ENCODE peak calls at places on chromosomes 1 and 21, in nine cellular contexts. O is IMR-90, T is heart left ventricle, R is psoas muscle, V is uterus, C is lower lobe of right lung, F is A549, N is tibial nerve, L is thyroid gland. S is an unnamed sample. For H3K4me1, the result is how much of the 10 kb centered on the place peaks cover.

GRCh38 chr1:109617291-109617801 is 2.1 kb downstream of the GNAT2 start:
- DNase-seq in F (peak), O (peak), V (no peak), T (no peak), R (no peak), L (no peak), C (no peak), N (no peak), S (no peak)

GRCh38 chr1:172321429-172321828 is 99.1 kb upstream of the C1orf105 start:
- DNase-seq in O (peak), V (no peak), R (no peak), F (peak), C (no peak), N (no peak), L (no peak), T (peak), S (no peak)

GRCh38 chr1:112793631-112794565 is 78.8 kb upstream of the PPM1J start:
- DNase-seq in V (no peak), C (no peak), R (no peak), L (peak), N (no peak), T (no peak), O (no peak), F (no peak), S (no peak)

GRCh38 chr1:86394416-86394815 is 1.7 kb downstream of the ODF2L start:
- DNase-seq in F (no peak), C (no peak), R (no peak), V (no peak), N (no peak), T (no peak), L (no peak), O (peak), S (no peak)

GRCh38 chr1:178821134-178821866 is 49.6 kb downstream of the ANGPTL1 start:
- DNase-seq in V (no peak), N (no peak), C (no peak), F (no peak), O (no peak), L (no peak), T (no peak), R (no peak), S (no peak)

GRCh38 chr1:51661081-51661518 is 44.2 kb downstream of the OSBPL9 start:
- DNase-seq in N (no peak), T (no peak), V (no peak), O (peak), L (no peak), R (no peak), C (no peak), F (peak), S (no peak)

GRCh38 chr21:27300770-27301169 is 333.9 kb upstream of the ADAMTS5 start:
- DNase-seq in R (no peak), N (no peak), T (no peak), O (peak), L (no peak), F (no peak), V (no peak), C (no peak), S (no peak)

GRCh38 chr1:100038401-100039306 is 68.9 kb downstream of the SLC35A3 start:
- DNase-seq in T (peak), F (peak), C (peak), R (peak), V (peak), L (peak), O (peak), N (peak), S (peak)

GRCh38 chr21:14523234-14523633 is 22.9 kb downstream of the SAMSN1 start:
- DNase-seq in V (no peak), C (no peak), R (peak), N (no peak), T (peak), L (no peak), F (no peak), O (no peak), S (no peak)

GRCh38 chr1:3268281-3268680 is 186.2 kb upstream of the ARHGEF16 start:
- DNase-seq in R (no peak), C (no peak), N (no peak), L (no peak), F (no peak), V (no peak), T (no peak), O (no peak), S (no peak)

GRCh38 chr1:181647314-181648035 is 164.2 kb downstream of the CACNA1E start:
- DNase-seq in L (peak), T (no peak), C (no peak), N (no peak), V (no peak), F (no peak), R (no peak), O (no peak), S (no peak)

GRCh38 chr1:217017172-217017571 is 293.9 kb upstream of the ESRRG start:
- DNase-seq in F (no peak), N (no peak), R (no peak), V (no peak), O (no peak), C (no peak), L (no peak), T (no peak), S (no peak)

GRCh38 chr1:6488602-6489382 is 2.7 kb downstream of the PLEKHG5 start:
- DNase-seq in C (no peak), V (no peak), N (no peak), F (no peak), O (no peak), L (no peak), R (no peak), T (no peak), S (no peak)

GRCh38 chr1:9362488-9362887 is 69.8 kb downstream of the SPSB1 start:
- DNase-seq in F (no peak), O (no peak), C (no peak), L (peak), N (no peak), V (no peak), T (no peak), R (no peak), S (no peak)

GRCh38 chr1:193479187-193479586 is 292.8 kb upstream of the B3GALT2 start:
- DNase-seq in R (no peak), L (peak), V (no peak), N (no peak), T (no peak), C (no peak), O (no peak), F (no peak), S (peak)

GRCh38 chr1:167617100-167617949 is 12.7 kb upstream of the RCSD1 start:
- DNase-seq in N (peak), R (peak), F (peak), V (peak), O (peak), T (peak), L (peak), C (peak), S (no peak)

GRCh38 chr21:29196664-29197052 is 66.2 kb downstream of the MAP3K7CL start:
- DNase-seq in N (no peak), V (no peak), L (no peak), F (no peak), O (peak), T (no peak), R (no peak), C (no peak), S (no peak)

GRCh38 chr1:68291763-68292384 is 59.6 kb upstream of the WLS start:
- DNase-seq in C (no peak), L (no peak), T (no peak), N (no peak), V (no peak), R (no peak), O (peak), F (no peak), S (no peak)

GRCh38 chr1:230849451-230850194 is 18.7 kb downstream of the C1orf198 start:
- DNase-seq in T (peak), C (no peak), N (peak), F (peak), O (peak), R (peak), V (peak), L (peak), S (peak)

GRCh38 chr1:209785592-209785991 is 1.2 kb upstream of the C1orf74 start:
- DNase-seq in R (no peak), O (no peak), N (no peak), L (no peak), C (no peak), F (no peak), V (no peak), T (no peak), S (no peak)
- H3K27ac ChIP-seq in R (no peak), O (no peak), N (no peak), L (peak), C (no peak), F (no peak), V (no peak), T (no peak), S (peak)

GRCh38 chr21:44021064-44021463 is 9.0 kb downstream of the TRAPPC10 start:
- DNase-seq in T (no peak), L (no peak), N (no peak), V (no peak), C (no peak), O (no peak), F (no peak), R (no peak), S (no peak)

GRCh38 chr21:44018127-44018526 is 6.0 kb downstream of the TRAPPC10 start:
- DNase-seq in R (no peak), T (no peak), F (no peak), C (no peak), O (no peak), V (no peak), L (no peak), N (no peak), S (no peak)

GRCh38 chr21:44019568-44019958 is 7.5 kb downstream of the TRAPPC10 start:
- DNase-seq in N (no peak), F (no peak), T (no peak), V (no peak), R (no peak), C (no peak), L (no peak), O (no peak), S (no peak)

GRCh38 chr21:44018813-44019567 is 6.9 kb downstream of the TRAPPC10 start:
- DNase-seq in R (no peak), L (no peak), C (no peak), O (no peak), T (no peak), N (no peak), F (no peak), V (no peak), S (no peak)

DNA sequence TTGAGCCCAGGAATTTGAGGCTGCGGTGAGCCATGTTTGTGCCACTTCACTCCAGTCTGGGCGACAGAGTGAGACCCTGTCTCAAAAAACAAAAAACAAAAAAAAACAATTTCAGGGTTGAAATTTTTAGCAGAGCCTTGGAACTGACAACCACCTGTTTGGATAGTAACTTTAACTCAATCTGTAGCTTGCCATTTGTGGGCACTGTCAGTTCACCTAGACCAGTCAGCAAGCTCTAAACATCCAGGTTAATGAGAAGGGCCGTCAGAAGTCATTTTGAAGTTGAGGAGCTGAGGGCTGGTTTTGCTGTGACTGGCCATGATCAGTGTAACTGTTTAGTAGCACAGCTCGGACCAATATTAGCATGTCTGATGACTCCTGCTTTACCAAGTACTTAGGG is 8.4 kb downstream of the TRAPPC10 start:
- DNase-seq in C (no peak), O (no peak), N (no peak), V (no peak), R (no peak), F (no peak), L (peak), T (no peak), S (no peak)
- H3K4me1 ChIP-seq in C (half or more), O (under half), N (under half), V (under half), R (half or more), F (under half), L (under half), T (under half), S (under half)

DNA sequence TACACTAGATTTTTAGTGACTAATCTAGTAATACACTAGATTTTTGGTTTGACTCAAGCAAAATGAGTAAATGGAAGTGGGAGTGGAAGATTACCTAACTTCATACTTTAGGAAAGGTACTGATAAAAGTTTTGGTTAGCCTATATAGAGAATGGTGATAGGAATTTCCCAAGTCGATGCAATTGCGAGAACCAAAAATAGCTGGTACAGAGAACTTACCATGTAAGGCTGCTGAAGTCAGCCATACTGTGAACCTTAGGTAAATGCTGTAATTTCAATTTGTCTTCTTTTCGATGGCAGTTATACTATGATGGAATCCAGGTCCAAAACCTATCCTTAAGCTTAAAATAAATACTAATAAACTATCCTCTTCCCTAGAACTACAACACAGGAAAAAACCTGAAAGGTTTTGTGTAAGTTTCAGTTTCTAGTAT is 4.6 kb downstream of the PNRC2 start:
- DNase-seq in R (no peak), C (no peak), V (no peak), L (no peak), O (no peak), T (no peak), N (no peak), F (no peak), S (no peak)
- H3K27ac ChIP-seq in R (peak), C (peak), V (peak), L (peak), O (no peak), T (no peak), N (no peak), F (no peak), S (no peak)

GRCh38 chr1:31828926-31829690 is 13.3 kb upstream of the SPOCD1 start:
- DNase-seq in F (no peak), C (no peak), V (no peak), O (no peak), R (no peak), N (no peak), T (no peak), L (no peak), S (no peak)

GRCh38 chr1:31834501-31834900 is 18.7 kb upstream of the SPOCD1 start:
- DNase-seq in C (no peak), L (no peak), N (no peak), F (no peak), R (no peak), T (no peak), V (no peak), O (no peak), S (no peak)

GRCh38 chr1:31830065-31830464 is 14.2 kb upstream of the SPOCD1 start:
- DNase-seq in F (no peak), O (no peak), T (no peak), R (no peak), L (peak), N (no peak), V (no peak), C (no peak), S (no peak)

GRCh38 chr1:31830511-31830910 is 14.7 kb upstream of the SPOCD1 start:
- DNase-seq in C (no peak), R (no peak), T (no peak), F (no peak), O (no peak), V (no peak), N (no peak), L (peak), S (no peak)

GRCh38 chr1:31831397-31832378 is 15.9 kb upstream of the SPOCD1 start:
- DNase-seq in O (peak), V (no peak), T (no peak), C (no peak), N (no peak), F (no peak), L (no peak), R (no peak), S (no peak)
- H3K4me1 ChIP-seq in O (under half), V (under half), T (under half), C (under half), N (under half), F (under half), L (under half), R (under half), S (under half)

S was measured in body of pancreas.